ENCODE peak calls at places on chromosomes 4 and X, in seven cellular contexts. E, L, X, W, G, C and O are unnamed samples.
A peak's percentile ranks its signal among the peaks of the same experiment; 100 is the strongest.

GRCh38 chr4:108042927-108043326 is 53.2 kb downstream of the HADH start:
- DNase-seq in X (no peak), L (no peak), C (no peak), E (no peak), G (no peak), W (no peak), O (no peak)

GRCh38 chr4:90977726-90978125 is 850.5 kb downstream of the CCSER1 start:
- DNase-seq in G (no peak), W (no peak), E (no peak), C (no peak), X (no peak), L (no peak), O (no peak)

GRCh38 chr4:132918083-132918482 is 231.0 kb upstream of the PCDH10 start:
- DNase-seq in E (no peak), W (no peak), X (no peak), C (no peak), L (no peak), G (no peak), O (no peak)

GRCh38 chr4:124262211-124263179 is 450.0 kb downstream of the ANKRD50 start:
- DNase-seq in L (peak; percentile 11), X (peak; percentile 1), E (peak; percentile 86), G (no peak), C (peak; percentile 84), W (peak; percentile 36), O (peak; percentile 72)

GRCh38 chr4:158722291-158722916 is 792 bp downstream of the PPID start:
- DNase-seq in L (no peak), W (peak; percentile 15), G (no peak), C (peak; percentile 58), X (no peak), E (peak; percentile 30), O (no peak)

GRCh38 chr4:73978886-73979285 is 2.9 kb downstream of the PF4 start:
- DNase-seq in C (no peak), E (peak; percentile 55), X (no peak), W (no peak), L (no peak), G (no peak), O (peak; percentile 72)

GRCh38 chr4:189202869-189203271 is 737.8 kb upstream of the FRG1 start:
- DNase-seq in C (no peak), X (no peak), L (no peak), E (peak; percentile 18), W (no peak), G (no peak), O (peak; percentile 8)

GRCh38 chr4:37827030-37827705 is 682 bp downstream of the PGM2 start:
- DNase-seq in X (no peak), E (no peak), W (no peak), C (no peak), G (peak; percentile 76), L (peak; percentile 4), O (no peak)

GRCh38 chrX:40152706-40153334 is 55.1 kb upstream of the BCOR start:
- DNase-seq in W (peak; percentile 13), X (no peak), C (peak; percentile 62), G (peak; percentile 87), E (no peak), L (no peak), O (no peak)

GRCh38 chr4:7626551-7626950 is 191.8 kb upstream of the PSAPL1 start:
- DNase-seq in X (no peak), W (no peak), C (no peak), E (no peak), L (no peak), G (no peak), O (no peak)

GRCh38 chr4:85147481-85148076 is 181.1 kb upstream of the WDFY3 start:
- DNase-seq in G (peak; percentile 45), X (no peak), L (no peak), C (peak; percentile 69), W (peak; percentile 9), E (peak; percentile 45), O (peak; percentile 28)

GRCh38 chr4:111808174-111808573 is 337.1 kb upstream of the FAM241A start:
- DNase-seq in C (no peak), X (no peak), W (no peak), E (no peak), G (no peak), L (no peak), O (no peak)

GRCh38 chr4:102751964-102752363 is 8.8 kb downstream of the MANBA start:
- DNase-seq in G (no peak), X (no peak), E (no peak), W (no peak), L (no peak), C (no peak), O (no peak)

GRCh38 chrX:15930585-15930984 is 76.0 kb upstream of the AP1S2 start:
- DNase-seq in G (no peak), X (no peak), E (peak; percentile 18), L (no peak), C (peak; percentile 76), W (no peak), O (peak; percentile 28)

GRCh38 chr4:915041-915474 is 17.1 kb downstream of the GAK start:
- DNase-seq in E (no peak), X (no peak), W (no peak), C (no peak), G (no peak), L (no peak), O (no peak)

GRCh38 chrX:16712825-16713155 is 321 bp upstream of the CTPS2 start:
- DNase-seq in E (no peak), W (no peak), L (no peak), G (no peak), X (no peak), C (no peak), O (no peak)

GRCh38 chr4:6463311-6464289 is 8.8 kb downstream of the PPP2R2C start:
- DNase-seq in G (no peak), W (peak; percentile 81), C (peak; percentile 28), E (no peak), L (no peak), X (no peak), O (no peak)

GRCh38 chrX:12693754-12694153 is 97.5 kb upstream of the PRPS2 start:
- DNase-seq in L (no peak), W (no peak), E (peak; percentile 5), C (no peak), G (no peak), X (no peak), O (no peak)

GRCh38 chr4:914531-914930 is 17.6 kb downstream of the GAK start:
- DNase-seq in X (no peak), L (no peak), E (no peak), G (no peak), C (no peak), W (no peak), O (no peak)

GRCh38 chr4:164856396-164856795 is 20.6 kb upstream of the APELA start:
- DNase-seq in W (no peak), G (no peak), L (no peak), E (no peak), X (no peak), C (no peak), O (no peak)